ENCODE peak calls at places on chromosomes 1 and 21, in eight cellular contexts. B is stimulated activated CD4-positive, alpha-beta T cell treated with anti-CD3 and anti-CD28 coated beads, Interleukin-15, amount 100 ng/mL, for 1 hour; K is body of pancreas; N is AG08396; E is HT1080; X is T-helper 2 cell; W is heart left ventricle; S is mammary epithelial cell. J is an unnamed sample.
A peak's percentile ranks its signal among the peaks of the same experiment; 100 is the strongest.

GRCh38 chr1:10387611-10388386 is 11.1 kb upstream of the PGD start:
- DNase-seq in B (no peak), K (peak; percentile 24), N (peak; percentile 46), E (peak; percentile 57), X (no peak), W (peak; percentile 44), S (peak; percentile 41), J (peak; percentile 33)

GRCh38 chr1:198681247-198681646 is 42.4 kb downstream of the PTPRC start:
- DNase-seq in B (no peak), K (no peak), N (no peak), E (no peak), X (no peak), W (no peak), S (no peak), J (no peak)

GRCh38 chr21:37571442-37571841 is 204.9 kb downstream of the DYRK1A start:
- DNase-seq in B (no peak), K (no peak), N (no peak), E (no peak), X (no peak), W (no peak), S (no peak), J (no peak)

GRCh38 chr1:49104575-49104974 is 327.9 kb upstream of the BEND5 start:
- DNase-seq in B (no peak), K (no peak), N (no peak), E (no peak), X (no peak), W (no peak), S (no peak), J (peak; percentile 31)

GRCh38 chr1:115134850-115135484 is 45.7 kb upstream of the TSPAN2 start:
- DNase-seq in B (no peak), K (no peak), N (peak; percentile 77), E (peak; percentile 90), X (no peak), W (no peak), S (peak; percentile 85), J (peak; percentile 36)

GRCh38 chr21:36902793-36903192 is 63.7 kb downstream of the HLCS start:
- DNase-seq in B (no peak), K (no peak), N (peak; percentile 31), E (peak; percentile 38), X (no peak), W (no peak), S (peak; percentile 12), J (no peak)

GRCh38 chr1:39110325-39110851 is 84.2 kb downstream of the NDUFS5 start:
- DNase-seq in B (no peak), K (no peak), N (peak; percentile 74), E (no peak), X (no peak), W (no peak), S (peak; percentile 80), J (no peak)

GRCh38 chr1:230548997-230549396 is 93.3 kb upstream of the COG2 start:
- DNase-seq in B (no peak), K (peak; percentile 46), N (no peak), E (no peak), X (no peak), W (no peak), S (no peak), J (no peak)

GRCh38 chr1:217498209-217498608 is 132.7 kb downstream of the GPATCH2 start:
- DNase-seq in B (no peak), K (no peak), N (no peak), E (no peak), X (no peak), W (no peak), S (no peak), J (no peak)

GRCh38 chr1:151820940-151821339 is 10.7 kb downstream of the RORC start:
- DNase-seq in B (no peak), K (peak; percentile 79), N (no peak), E (no peak), X (no peak), W (no peak), S (no peak), J (peak; percentile 36)

GRCh38 chr1:147890177-147890790 is 12.3 kb upstream of the GJA8 start:
- DNase-seq in B (peak; percentile 45), K (peak; percentile 65), N (peak; percentile 27), E (peak; percentile 52), X (peak; percentile 24), W (peak; percentile 65), S (peak; percentile 58), J (peak; percentile 90)

GRCh38 chr1:183349201-183349711 is 68.9 kb downstream of the NMNAT2 start:
- DNase-seq in B (no peak), K (no peak), N (peak; percentile 25), E (peak; percentile 8), X (no peak), W (peak; percentile 20), S (peak; percentile 15), J (no peak)

GRCh38 chr21:28230559-28230958 is 762.1 kb downstream of the LTN1 start:
- DNase-seq in B (no peak), K (no peak), N (no peak), E (no peak), X (no peak), W (no peak), S (no peak), J (no peak)

GRCh38 chr21:14825405-14826032 is 239.3 kb downstream of the NRIP1 start:
- DNase-seq in B (no peak), K (no peak), N (no peak), E (no peak), X (no peak), W (no peak), S (no peak), J (no peak)

GRCh38 chr1:171610385-171610784 is 11.7 kb upstream of the MYOCOS start:
- DNase-seq in B (no peak), K (no peak), N (no peak), E (peak; percentile 34), X (no peak), W (no peak), S (peak; percentile 24), J (no peak)

GRCh38 chr21:17462276-17462981 is 50.4 kb upstream of the CXADR start:
- DNase-seq in B (no peak), K (peak; percentile 87), N (no peak), E (no peak), X (no peak), W (no peak), S (no peak), J (peak; percentile 49)

GRCh38 chr1:5967351-5968160 is 24.7 kb downstream of the NPHP4 start:
- DNase-seq in B (no peak), K (no peak), N (no peak), E (no peak), X (no peak), W (no peak), S (no peak), J (no peak)

GRCh38 chr1:110164951-110165350 is 14.7 kb downstream of the SLC6A17 start:
- DNase-seq in B (no peak), K (no peak), N (no peak), E (no peak), X (no peak), W (no peak), S (no peak), J (no peak)

GRCh38 chr1:36871146-36871971 is 163.0 kb downstream of the GRIK3 start:
- DNase-seq in B (no peak), K (no peak), N (no peak), E (peak; percentile 35), X (no peak), W (no peak), S (no peak), J (no peak)

GRCh38 chr1:80837066-80837465 is 963.7 kb upstream of the ADGRL2 start:
- DNase-seq in B (no peak), K (no peak), N (no peak), E (no peak), X (no peak), W (no peak), S (no peak), J (no peak)

GRCh38 chr1:236416165-236416564 is 22.1 kb downstream of the EDARADD start:
- DNase-seq in B (no peak), K (no peak), N (no peak), E (no peak), X (peak; percentile 30), W (no peak), S (no peak), J (no peak)

GRCh38 chr1:35264035-35264434 is 4.5 kb upstream of the ZMYM4 start:
- DNase-seq in B (no peak), K (no peak), N (no peak), E (no peak), X (no peak), W (no peak), S (no peak), J (no peak)

GRCh38 chr1:47213230-47213676 is 18.8 kb downstream of the TAL1 start:
- DNase-seq in B (no peak), K (no peak), N (no peak), E (no peak), X (no peak), W (no peak), S (no peak), J (no peak)

GRCh38 chr1:75981188-75981897 is 49.1 kb upstream of the ASB17 start:
- DNase-seq in B (no peak), K (no peak), N (no peak), E (no peak), X (no peak), W (no peak), S (no peak), J (no peak)

GRCh38 chr1:30342535-30343141 is 380.7 kb downstream of the MATN1 start:
- DNase-seq in B (no peak), K (no peak), N (no peak), E (no peak), X (no peak), W (no peak), S (no peak), J (no peak)

GRCh38 chr1:38559180-38559874 is 300.2 kb downstream of the RRAGC start:
- DNase-seq in B (peak; percentile 48), K (peak; percentile 42), N (no peak), E (no peak), X (peak; percentile 71), W (no peak), S (no peak), J (no peak)

GRCh38 chr1:41322835-41323234 is 38.4 kb upstream of the FOXO6 start:
- DNase-seq in B (no peak), K (peak; percentile 38), N (peak; percentile 39), E (peak; percentile 61), X (no peak), W (no peak), S (peak; percentile 45), J (peak; percentile 83)

GRCh38 chr1:24764439-24764838 is 19.2 kb downstream of the CLIC4 start:
- DNase-seq in B (no peak), K (no peak), N (no peak), E (no peak), X (no peak), W (no peak), S (no peak), J (no peak)

GRCh38 chr1:205319081-205320018 is 2.2 kb downstream of the NUAK2 start:
- DNase-seq in B (no peak), K (peak; percentile 93), N (no peak), E (peak; percentile 80), X (no peak), W (peak; percentile 38), S (peak; percentile 84), J (peak; percentile 85)

GRCh38 chr1:163361123-163361934 is 39.6 kb downstream of the NUF2 start:
- DNase-seq in B (no peak), K (no peak), N (peak; percentile 7), E (no peak), X (no peak), W (no peak), S (peak; percentile 12), J (peak; percentile 30)

GRCh38 chr1:64480999-64481772 is 11.3 kb downstream of the CACHD1 start:
- DNase-seq in B (no peak), K (no peak), N (no peak), E (no peak), X (no peak), W (no peak), S (no peak), J (no peak)

GRCh38 chr1:234118911-234119310 is 214.4 kb downstream of the SLC35F3 start:
- DNase-seq in B (no peak), K (no peak), N (no peak), E (no peak), X (no peak), W (no peak), S (no peak), J (no peak)

GRCh38 chr1:41811978-41812852 is 106.5 kb downstream of the HIVEP3 start:
- DNase-seq in B (no peak), K (peak; percentile 69), N (peak; percentile 49), E (peak; percentile 85), X (peak; percentile 12), W (peak; percentile 38), S (peak; percentile 59), J (peak; percentile 81)

J was measured in HT-29.